ENCODE peak calls at places on chromosomes 6 and 20, in seven cellular contexts. H is fibroblast of pulmonary artery, T is fibroblast of the aortic adventitia, G is psoas muscle, K is foreskin keratinocyte, E is OCI-LY7, B is GM20000. I is an unnamed sample.

GRCh38 chr6:170289108-170289931 is 1.6 kb downstream of the DLL1 start:
- DNase-seq in H (no peak), T (no peak), G (no peak), K (no peak), E (no peak), B (no peak), I (peak; percentile 36)

GRCh38 chr6:7728855-7729590 is 3.1 kb downstream of the BMP6 start:
- DNase-seq in H (peak; percentile 57), T (peak; percentile 46), G (no peak), K (no peak), E (no peak), B (no peak), I (no peak)

GRCh38 chr20:60001027-60001567 is 42.9 kb downstream of the CDH26 start:
- DNase-seq in H (no peak), T (no peak), G (no peak), K (no peak), E (no peak), B (no peak), I (no peak)

GRCh38 chr20:10110151-10110550 is 75.4 kb downstream of the ANKEF1 start:
- DNase-seq in H (no peak), T (no peak), G (no peak), K (peak; percentile 82), E (no peak), B (no peak), I (no peak)

GRCh38 chr6:63844287-63844686 is 208.7 kb downstream of the PHF3 start:
- DNase-seq in H (peak; percentile 70), T (peak; percentile 57), G (no peak), K (peak; percentile 61), E (no peak), B (no peak), I (no peak)

GRCh38 chr6:89026151-89026550 is 54.4 kb upstream of the PNRC1 start:
- DNase-seq in H (no peak), T (no peak), G (no peak), K (no peak), E (no peak), B (no peak), I (no peak)

GRCh38 chr6:6758915-6759654 is 170.6 kb downstream of the LY86 start:
- DNase-seq in H (peak; percentile 82), T (peak; percentile 64), G (no peak), K (peak; percentile 16), E (peak; percentile 50), B (peak; percentile 86), I (peak; percentile 75)

GRCh38 chr6:26041946-26042345 is 45.3 kb upstream of the HFE start:
- DNase-seq in H (no peak), T (no peak), G (no peak), K (no peak), E (no peak), B (no peak), I (no peak)

GRCh38 chr6:6131492-6132109 is 124.9 kb upstream of the NRN1 start:
- DNase-seq in H (no peak), T (no peak), G (no peak), K (no peak), E (peak; percentile 47), B (peak; percentile 58), I (no peak)

GRCh38 chr20:64107736-64108457 is 532 bp upstream of the NPBWR2 start:
- DNase-seq in H (no peak), T (no peak), G (no peak), K (no peak), E (peak; percentile 50), B (peak; percentile 68), I (peak; percentile 41)

GRCh38 chr20:63232235-63233060 is 3.3 kb upstream of the BIRC7 start:
- DNase-seq in H (peak; percentile 69), T (peak; percentile 85), G (no peak), K (no peak), E (no peak), B (no peak), I (no peak)

GRCh38 chr6:148616811-148617210 is 130.0 kb upstream of the UST start:
- DNase-seq in H (peak; percentile 23), T (no peak), G (no peak), K (no peak), E (no peak), B (no peak), I (no peak)

GRCh38 chr6:131792091-131792496 is 15.7 kb upstream of the ENPP1 start:
- DNase-seq in H (no peak), T (no peak), G (no peak), K (peak; percentile 19), E (no peak), B (no peak), I (no peak)

GRCh38 chr6:11209369-11209768 is 23.1 kb downstream of the NEDD9 start:
- DNase-seq in H (no peak), T (peak; percentile 23), G (no peak), K (no peak), E (no peak), B (no peak), I (no peak)

GRCh38 chr6:119481098-119481497 is 131.5 kb upstream of the MAN1A1 start:
- DNase-seq in H (no peak), T (no peak), G (no peak), K (no peak), E (no peak), B (no peak), I (no peak)

GRCh38 chr6:3742426-3743344 is 8.8 kb downstream of the PXDC1 start:
- DNase-seq in H (peak; percentile 77), T (peak; percentile 83), G (peak; percentile 84), K (peak; percentile 45), E (peak; percentile 82), B (peak; percentile 84), I (peak; percentile 80)

GRCh38 chr20:51156041-51156795 is 133.3 kb upstream of the KCNG1 start:
- DNase-seq in H (peak; percentile 93), T (peak; percentile 86), G (no peak), K (no peak), E (no peak), B (no peak), I (no peak)

GRCh38 chr6:25010917-25011625 is 75.3 kb upstream of the RIPOR2 start:
- DNase-seq in H (peak; percentile 64), T (peak; percentile 58), G (no peak), K (no peak), E (no peak), B (no peak), I (no peak)

GRCh38 chr20:4973330-4974097 is 27.8 kb downstream of the SLC23A2 start:
- DNase-seq in H (peak; percentile 76), T (peak; percentile 82), G (peak; percentile 47), K (no peak), E (peak; percentile 39), B (peak; percentile 70), I (peak; percentile 59)

GRCh38 chr20:20824924-20825584 is 112.6 kb upstream of the RALGAPA2 start:
- DNase-seq in H (peak; percentile 47), T (peak; percentile 41), G (peak; percentile 38), K (peak; percentile 5), E (peak; percentile 44), B (peak; percentile 80), I (peak; percentile 58)

GRCh38 chr6:9628819-9629218 is 786.1 kb downstream of the TFAP2A start:
- DNase-seq in H (peak; percentile 21), T (no peak), G (no peak), K (peak; percentile 59), E (no peak), B (no peak), I (no peak)

GRCh38 chr20:61447950-61448349 is 195.9 kb downstream of the CDH4 start:
- DNase-seq in H (no peak), T (no peak), G (no peak), K (no peak), E (no peak), B (no peak), I (no peak)

GRCh38 chr20:15068486-15068885 is 731.1 kb upstream of the FLRT3 start:
- DNase-seq in H (no peak), T (no peak), G (no peak), K (no peak), E (no peak), B (no peak), I (no peak)

GRCh38 chr20:15071010-15071808 is 733.8 kb upstream of the FLRT3 start:
- DNase-seq in H (no peak), T (no peak), G (no peak), K (no peak), E (no peak), B (no peak), I (no peak)

GRCh38 chr20:15065794-15066193 is 728.4 kb upstream of the FLRT3 start:
- DNase-seq in H (no peak), T (no peak), G (no peak), K (no peak), E (no peak), B (no peak), I (no peak)

DNA sequence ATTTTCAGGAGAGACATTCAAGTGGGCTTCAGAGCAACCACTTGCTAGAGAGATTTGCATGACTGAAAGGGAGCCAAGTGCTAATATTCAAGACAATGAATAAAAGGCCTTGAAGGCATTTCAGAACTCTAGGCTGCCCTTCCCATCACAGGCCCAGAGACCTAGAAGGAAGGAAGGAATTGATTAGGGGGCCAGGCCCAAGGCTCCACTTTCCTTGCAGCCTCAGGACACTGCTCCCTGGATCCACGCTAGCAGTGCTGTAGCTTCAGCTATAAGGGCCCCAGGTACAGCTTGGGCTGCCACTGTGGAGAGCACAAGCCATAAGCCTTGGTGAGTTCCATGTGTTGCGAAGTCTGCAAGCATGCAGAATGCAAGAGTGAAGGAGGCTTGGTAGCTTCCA is 731.9 kb upstream of the FLRT3 start:
- DNase-seq in H (no peak), T (no peak), G (no peak), K (no peak), E (no peak), B (no peak), I (no peak)
- TF ChIP-seq CTCF in H (no peak), T (no peak), G (no peak), K (no peak), E (no peak), B (no peak), I (no peak)

GRCh38 chr20:23877524-23877923 is 2.0 kb downstream of the CST5 start:
- DNase-seq in H (no peak), T (no peak), G (no peak), K (no peak), E (no peak), B (no peak), I (no peak)
- TF ChIP-seq CTCF in H (no peak), T (no peak), G (no peak), K (no peak), E (no peak), B (no peak), I (no peak)

GRCh38 chr20:52783769-52784168 is 188.4 kb upstream of the TSHZ2 start:
- DNase-seq in H (peak; percentile 2), T (no peak), G (no peak), K (peak; percentile 6), E (no peak), B (no peak), I (no peak)
- TF ChIP-seq CTCF in H (peak; percentile 6), T (no peak), G (no peak), K (peak; percentile 51), E (peak; percentile 67), B (no peak), I (no peak)

GRCh38 chr6:2714359-2714895 is 36.3 kb downstream of the MYLK4 start:
- DNase-seq in H (peak; percentile 93), T (peak; percentile 91), G (no peak), K (peak; percentile 66), E (no peak), B (no peak), I (no peak)

GRCh38 chr6:2715737-2716136 is 35.0 kb downstream of the MYLK4 start:
- DNase-seq in H (no peak), T (no peak), G (no peak), K (no peak), E (no peak), B (no peak), I (no peak)

GRCh38 chr6:2710412-2710811 is 40.3 kb downstream of the MYLK4 start:
- DNase-seq in H (no peak), T (no peak), G (no peak), K (no peak), E (no peak), B (no peak), I (no peak)

GRCh38 chr6:2712102-2712501 is 38.6 kb downstream of the MYLK4 start:
- DNase-seq in H (no peak), T (no peak), G (no peak), K (no peak), E (no peak), B (no peak), I (no peak)

GRCh38 chr6:2713473-2714358 is 37.0 kb downstream of the MYLK4 start:
- DNase-seq in H (peak; percentile 83), T (peak; percentile 81), G (no peak), K (no peak), E (no peak), B (no peak), I (no peak)
- TF ChIP-seq CTCF in H (no peak), T (no peak), G (no peak), K (peak; percentile 15), E (peak; percentile 11), B (no peak), I (no peak)

I was measured in CD14-positive monocyte.